ENCODE peak calls at places on chromosomes 13 and 19, in seven cellular contexts. N, Y, B, Q, R, C and I are unnamed samples.
A peak's percentile ranks its signal among the peaks of the same experiment; 100 is the strongest.

GRCh38 chr13:28031220-28031903 is 42.9 kb upstream of the URAD start:
- DNase-seq in R (no peak), C (no peak), Q (peak; percentile 98), N (peak; percentile 33), B (no peak), Y (peak; percentile 84), I (no peak)

GRCh38 chr19:3253270-3253669 is 28.8 kb downstream of the CELF5 start:
- DNase-seq in N (no peak), Y (no peak), Q (peak; percentile 38), C (no peak), B (peak; percentile 29), R (no peak), I (no peak)

GRCh38 chr19:18419195-18419698 is at the start of gene SSBP4:
- DNase-seq in C (peak; percentile 53), Y (peak; percentile 92), B (peak; percentile 82), N (peak; percentile 74), R (peak; percentile 89), Q (peak; percentile 84), I (peak; percentile 80)

GRCh38 chr19:1264801-1265610 is 4.1 kb upstream of the CIRBP start:
- DNase-seq in Q (peak; percentile 47), N (peak; percentile 87), C (peak; percentile 78), Y (peak; percentile 88), B (peak; percentile 84), R (no peak), I (peak; percentile 97)

GRCh38 chr13:85241045-85241444 is 558.2 kb downstream of the SLITRK6 start:
- DNase-seq in C (peak; percentile 40), Y (no peak), R (no peak), B (peak; percentile 50), Q (no peak), N (no peak), I (peak; percentile 60)

GRCh38 chr19:14440049-14440448 is 6.9 kb downstream of the PKN1 start:
- DNase-seq in B (peak; percentile 16), R (no peak), N (peak; percentile 84), Q (peak; percentile 95), C (no peak), Y (peak; percentile 99), I (peak; percentile 52)

GRCh38 chr19:46737275-46737654 is 8.6 kb upstream of the FKRP start:
- DNase-seq in Q (no peak), B (no peak), R (no peak), C (no peak), N (no peak), Y (no peak), I (no peak)

GRCh38 chr13:35697281-35697680 is 220.8 kb upstream of the MAB21L1 start:
- DNase-seq in R (no peak), Q (no peak), Y (no peak), N (no peak), B (no peak), C (no peak), I (no peak)

GRCh38 chr13:91359566-91359965 is 12.1 kb downstream of the MIR17HG start:
- DNase-seq in N (no peak), B (no peak), R (no peak), Y (no peak), C (no peak), Q (no peak), I (no peak)

GRCh38 chr13:48431431-48431830 is 18.5 kb upstream of the LPAR6 start:
- DNase-seq in N (no peak), Y (no peak), Q (no peak), R (no peak), B (peak; percentile 63), C (no peak), I (no peak)

GRCh38 chr13:109243311-109243951 is 543.0 kb downstream of the IRS2 start:
- DNase-seq in C (peak; percentile 88), R (no peak), B (peak; percentile 95), N (peak; percentile 68), Q (no peak), Y (no peak), I (peak; percentile 91)

GRCh38 chr13:45258339-45258685 is 57.5 kb upstream of the KCTD4 start:
- DNase-seq in C (no peak), R (no peak), Y (no peak), B (peak; percentile 52), Q (no peak), N (no peak), I (no peak)

GRCh38 chr13:72109863-72110262 is 242.9 kb upstream of the DACH1 start:
- DNase-seq in Q (no peak), N (no peak), B (peak; percentile 10), Y (no peak), C (no peak), R (no peak), I (no peak)

DNA sequence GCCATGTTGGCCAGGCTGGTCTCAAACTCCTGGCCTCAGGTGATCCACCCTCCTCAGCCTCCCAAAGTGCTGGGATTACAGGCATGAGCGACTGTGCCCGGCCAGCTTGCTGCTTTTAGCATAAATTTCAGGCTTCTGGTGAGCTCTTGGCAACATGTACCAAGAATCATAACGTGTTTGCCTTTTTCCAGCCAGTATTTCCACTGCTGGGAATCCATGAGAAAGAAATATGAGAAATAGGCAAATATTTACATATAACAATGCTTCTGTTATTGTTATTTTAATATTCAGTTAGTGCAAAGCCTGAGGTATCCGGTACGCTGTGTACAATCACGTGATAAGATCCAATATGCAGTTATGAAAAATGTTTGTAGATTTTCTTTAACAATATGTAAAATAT is 29.2 kb upstream of the CERS4 start:
- DNase-seq in R (no peak), N (no peak), C (no peak), Q (no peak), B (no peak), Y (no peak), I (no peak)
- H3K4me3 ChIP-seq in R (no peak overlapping the region), N (no peak overlapping the region), C (no peak overlapping the region), Q (no peak overlapping the region), B (no peak overlapping the region), Y (no peak overlapping the region), I (no peak overlapping the region)

GRCh38 chr13:24737042-24737441 is 26.9 kb upstream of the RNF17 start:
- DNase-seq in R (no peak), N (no peak), Y (no peak), C (no peak), Q (no peak), B (no peak), I (no peak)
- TF ChIP-seq CTCF in R (no peak), N (no peak), Y (no peak), C (no peak), Q (no peak), B (no peak), I (no peak)

GRCh38 chr19:54395685-54396084 is 19.6 kb upstream of the TTYH1 start:
- DNase-seq in R (no peak), Q (no peak), B (no peak), C (no peak), N (no peak), Y (no peak), I (no peak)
- H3K4me3 ChIP-seq in R (no peak overlapping the region), Q (no peak overlapping the region), B (no peak overlapping the region), C (no peak overlapping the region), N (no peak overlapping the region), Y (no peak overlapping the region), I (no peak overlapping the region)

DNA sequence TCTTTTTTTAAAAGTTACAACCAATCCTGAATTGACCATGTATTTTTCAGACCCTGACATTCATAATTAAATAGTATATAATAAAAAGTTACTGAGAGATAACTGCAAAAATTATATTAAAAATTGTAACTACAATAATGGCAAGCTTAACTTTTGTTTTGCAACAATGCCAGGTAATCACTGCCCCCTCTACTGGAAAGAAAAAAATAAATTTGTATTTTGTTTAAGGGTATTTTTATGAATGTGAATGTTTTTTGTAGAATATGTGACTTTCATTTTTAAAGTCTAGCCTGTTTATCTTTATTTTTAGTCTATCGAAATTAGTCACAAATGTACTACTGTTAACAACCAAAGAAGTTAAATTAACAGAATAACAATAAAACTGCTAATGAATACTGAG is 21.7 kb downstream of the MRPS31 start:
- DNase-seq in Q (no peak), B (peak; percentile 6), C (no peak), Y (no peak), R (no peak), N (no peak), I (no peak)
- TF ChIP-seq CTCF in Q (no peak), B (peak; percentile 38), C (peak; percentile 12), Y (no peak), R (no peak), N (no peak), I (no peak)

GRCh38 chr19:51000981-51001380 is 423 bp downstream of the KLK8 start:
- DNase-seq in Q (no peak), Y (no peak), R (no peak), C (no peak), N (no peak), B (no peak), I (no peak)

GRCh38 chr19:51002101-51002532 is 713 bp upstream of the KLK8 start:
- DNase-seq in Y (no peak), Q (no peak), R (no peak), C (no peak), N (no peak), B (no peak), I (no peak)

GRCh38 chr19:51003316-51003715 is 1.9 kb upstream of the KLK8 start:
- DNase-seq in N (no peak), B (no peak), R (no peak), Y (peak; percentile 21), Q (no peak), C (no peak), I (no peak)

GRCh38 chr19:51001495-51001894 is at the start of gene KLK8:
- DNase-seq in B (no peak), Y (no peak), C (no peak), N (no peak), R (no peak), Q (no peak), I (no peak)

GRCh38 chr19:51002542-51003311 is 1.3 kb upstream of the KLK8 start:
- DNase-seq in R (no peak), Y (peak; percentile 57), Q (peak; percentile 25), B (no peak), C (no peak), N (no peak), I (no peak)
- H3K4me3 ChIP-seq in R (no peak overlapping the region), Y (no peak overlapping the region), Q (no peak overlapping the region), B (no peak overlapping the region), C (no peak overlapping the region), N (no peak overlapping the region), I (no peak overlapping the region)